ENCODE peak calls at places on chromosomes 5 and 9, in seven cellular contexts. I is IMR-90, D is ovary, G is HCT116, P is H1, N is spleen, K is uterus. A is an unnamed sample.

GRCh38 chr9:36779582-36779981 is 206.9 kb downstream of the MELK start:
- DNase-seq in D (no peak), I (no peak), P (no peak), K (no peak), G (no peak), N (no peak), A (no peak)

GRCh38 chr5:176352116-176352878 is 9.3 kb downstream of the KIAA1191 start:
- DNase-seq in K (no peak), N (no peak), P (no peak), D (no peak), G (no peak), I (peak; percentile 44), A (no peak)

GRCh38 chr9:35749515-35750255 is 598 bp downstream of the RGP1 start:
- DNase-seq in D (no peak), K (peak; percentile 50), I (no peak), N (peak; percentile 90), G (no peak), P (no peak), A (no peak)

GRCh38 chr9:101477736-101478135 is 42.2 kb upstream of the ALDOB start:
- DNase-seq in P (no peak), D (peak; percentile 23), K (peak; percentile 26), I (peak; percentile 51), N (no peak), G (no peak), A (no peak)

GRCh38 chr5:172403191-172403794 is 51.0 kb downstream of the SH3PXD2B start:
- DNase-seq in G (no peak), K (peak; percentile 94), N (no peak), I (peak; percentile 67), D (peak; percentile 96), P (no peak), A (no peak)

GRCh38 chr5:155700333-155700732 is 626.6 kb upstream of the SGCD start:
- DNase-seq in N (no peak), P (no peak), G (no peak), K (no peak), I (no peak), D (no peak), A (no peak)

GRCh38 chr5:28726815-28727214 is 1688.4 kb upstream of the CDH9 start:
- DNase-seq in I (no peak), K (no peak), D (no peak), P (no peak), G (no peak), N (no peak), A (no peak)

GRCh38 chr5:10702911-10703491 is 58.0 kb downstream of the DAP start:
- DNase-seq in P (no peak), G (peak; percentile 70), I (peak; percentile 80), D (no peak), K (peak; percentile 43), N (no peak), A (no peak)

GRCh38 chr9:83583151-83584014 is 39.6 kb upstream of the IDNK start:
- DNase-seq in D (peak; percentile 39), P (peak; percentile 47), K (peak; percentile 51), N (no peak), I (peak; percentile 59), G (peak; percentile 48), A (peak; percentile 72)

GRCh38 chr9:35598863-35599590 is 6.0 kb upstream of the TESK1 start:
- DNase-seq in I (no peak), D (no peak), K (no peak), P (no peak), G (no peak), N (no peak), A (no peak)

GRCh38 chr5:175353876-175354275 is 90.1 kb downstream of the DRD1 start:
- DNase-seq in D (no peak), G (no peak), K (no peak), I (peak; percentile 64), P (no peak), N (no peak), A (no peak)

GRCh38 chr9:129506041-129506440 is 114.9 kb downstream of the C9orf50 start:
- DNase-seq in I (no peak), G (no peak), P (no peak), N (peak; percentile 22), K (no peak), D (no peak), A (no peak)

GRCh38 chr9:129509508-129509907 is 111.4 kb downstream of the C9orf50 start:
- DNase-seq in D (no peak), G (no peak), K (no peak), N (no peak), I (peak; percentile 98), P (no peak), A (no peak)

GRCh38 chr9:129506892-129507291 is 114.0 kb downstream of the C9orf50 start:
- DNase-seq in D (no peak), I (peak; percentile 48), P (no peak), N (peak; percentile 13), G (no peak), K (no peak), A (no peak)

GRCh38 chr9:129505270-129505881 is 115.5 kb downstream of the C9orf50 start:
- DNase-seq in K (no peak), D (no peak), I (no peak), G (no peak), N (peak; percentile 59), P (no peak), A (no peak)

GRCh38 chr9:129507805-129508204 is 113.1 kb downstream of the C9orf50 start:
- DNase-seq in I (no peak), N (no peak), P (no peak), D (no peak), K (no peak), G (no peak), A (no peak)
- TF ChIP-seq POLR2A in I (no peak), N (no peak), P (no peak), D (no peak), K (no peak), G (no peak), A (no peak)

GRCh38 chr9:130053504-130054427 is at the start of gene GPR107:
- DNase-seq in G (peak; percentile 27), P (no peak), N (peak; percentile 97), I (peak; percentile 57), K (peak; percentile 72), D (peak; percentile 83), A (peak; percentile 65)
- TF ChIP-seq POLR2A in G (peak; percentile 58), P (no peak), N (peak; percentile 59), I (peak; percentile 84), K (peak; percentile 69), D (peak; percentile 55), A (peak; percentile 60)

GRCh38 chr9:137115394-137116026 is 977 bp upstream of the DPP7 start:
- DNase-seq in D (no peak), N (no peak), I (no peak), P (no peak), G (no peak), K (no peak), A (no peak)

GRCh38 chr9:137114220-137114612 is 317 bp downstream of the DPP7 start:
- DNase-seq in N (no peak), G (no peak), P (no peak), D (peak; percentile 33), K (no peak), I (no peak), A (no peak)

GRCh38 chr9:137113385-137114159 is 961 bp downstream of the DPP7 start:
- DNase-seq in N (no peak), I (no peak), D (no peak), P (no peak), K (no peak), G (no peak), A (no peak)

GRCh38 chr9:137116027-137116507 is 1.5 kb upstream of the DPP7 start:
- DNase-seq in P (no peak), G (no peak), N (no peak), D (no peak), I (no peak), K (no peak), A (no peak)

GRCh38 chr9:137114613-137115393 is at the start of gene DPP7:
- DNase-seq in N (peak; percentile 96), K (no peak), P (no peak), D (peak; percentile 66), I (peak; percentile 16), G (no peak), A (peak; percentile 96)
- TF ChIP-seq POLR2A in N (no peak), K (peak; percentile 25), P (no peak), D (no peak), I (no peak), G (no peak), A (peak; percentile 68)

DNA sequence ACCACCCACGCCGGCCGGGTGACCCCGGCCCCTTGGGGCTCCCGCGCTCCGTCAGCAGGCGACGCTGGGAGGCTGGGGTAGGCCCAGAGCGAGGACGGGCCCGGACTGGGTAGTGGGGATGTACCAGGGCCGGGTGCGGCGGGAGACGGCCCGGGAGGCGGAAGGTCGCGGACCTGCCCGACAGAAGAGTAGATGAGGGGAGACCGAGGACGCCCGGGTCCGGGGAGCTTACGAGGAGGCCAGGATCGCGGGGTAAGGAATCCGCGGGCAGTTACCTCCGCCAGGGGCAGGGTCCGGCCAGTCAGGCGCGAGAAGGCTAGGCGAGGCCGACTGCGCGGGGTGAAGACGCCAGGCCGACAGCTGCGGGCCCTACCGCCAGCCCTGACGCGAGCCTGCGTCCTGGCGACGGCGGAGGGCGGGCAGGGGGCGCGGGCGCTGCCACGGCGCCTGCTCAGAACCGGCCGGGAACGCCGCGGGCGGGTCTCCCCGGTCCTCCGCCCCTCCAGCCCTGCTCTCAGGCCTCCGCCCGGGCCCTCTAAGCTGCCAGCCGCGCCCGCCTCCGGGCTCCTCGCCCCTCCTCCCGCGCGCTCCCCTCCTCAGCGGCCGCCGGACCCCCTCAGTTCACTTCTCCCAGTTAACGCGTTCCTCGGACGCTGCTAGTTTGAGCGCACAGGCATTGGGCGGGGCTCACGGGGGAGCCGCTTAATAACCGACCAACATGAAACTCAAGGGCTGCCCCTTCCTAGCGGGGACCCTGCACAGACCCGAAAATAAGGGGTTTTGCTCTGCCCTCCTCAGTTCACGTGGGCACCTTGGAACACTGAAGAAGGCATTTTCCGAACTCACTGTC is at the start of gene CPLANE1:
- DNase-seq in I (peak; percentile 74), N (peak; percentile 93), D (peak; percentile 79), K (peak; percentile 61), P (peak; percentile 64), G (no peak), A (peak; percentile 78)
- TF ChIP-seq POLR2A in I (peak; percentile 75), N (peak; percentile 40), D (peak; percentile 36), K (peak; percentile 75), P (peak; percentile 74), G (peak; percentile 53), A (peak; percentile 92)

DNA sequence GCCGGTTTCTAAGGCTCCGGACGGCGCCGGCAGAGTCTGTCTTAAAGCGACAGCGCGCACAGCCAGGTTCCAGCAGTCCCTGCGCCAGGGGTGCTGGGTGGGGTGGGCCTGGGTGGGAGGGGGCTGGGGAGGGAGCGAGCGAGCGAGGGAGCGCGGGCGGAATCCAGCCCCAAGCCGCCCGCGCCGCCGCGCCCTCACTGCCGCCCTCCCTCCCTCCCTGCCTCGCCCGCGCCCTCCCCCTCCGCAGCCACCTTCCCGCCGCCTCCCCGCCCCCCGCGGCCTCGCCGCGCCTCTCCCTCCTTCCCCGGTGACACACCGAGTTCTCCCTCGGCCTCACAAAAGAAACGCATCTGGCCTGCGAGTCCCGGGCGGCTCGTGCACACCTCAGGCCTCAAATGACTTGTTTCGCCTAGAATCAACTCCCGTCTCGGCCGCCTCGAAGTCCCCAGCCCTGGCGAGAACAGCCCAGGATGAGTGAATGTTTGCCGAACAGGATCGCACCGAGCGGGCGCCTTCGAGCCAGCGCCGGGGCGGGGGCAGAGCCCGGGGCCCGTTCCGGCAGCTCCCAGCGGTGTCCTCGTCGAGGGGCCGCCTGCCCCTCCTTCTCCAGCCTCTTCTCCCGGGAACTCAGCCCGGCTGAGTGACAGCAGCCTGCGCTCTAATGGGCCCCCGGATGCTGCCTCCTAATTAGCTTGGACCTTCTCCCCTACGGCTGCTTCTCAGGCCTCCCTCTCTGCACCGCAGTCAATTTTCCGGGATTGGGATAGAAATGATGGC is at the start of gene PITX1:
- DNase-seq in K (no peak), D (no peak), I (peak; percentile 69), N (no peak), P (no peak), G (peak; percentile 33), A (peak; percentile 96)
- TF ChIP-seq POLR2A in K (no peak), D (no peak), I (no peak), N (no peak), P (no peak), G (peak; percentile 25), A (no peak)

A was measured in H54.